ENCODE peak calls at places on chromosomes 7 and 10, in ten cellular contexts. B is tibial nerve; Q is NCI-H2081; Z is heart right ventricle; N is NAMALWA; X is T1000; A is CD4-positive, alpha-beta T cell; I is brain microvascular endothelial cell; R is lung; T is epithelial cell of esophagus. O is an unnamed sample.
A peak's percentile ranks its signal among the peaks of the same experiment; 100 is the strongest.

GRCh38 chr7:12839508-12840153 is 152.2 kb downstream of the ARL4A start:
- DNase-seq in A (no peak), B (no peak), R (no peak), X (no peak), I (no peak), Q (no peak), N (no peak), T (peak; percentile 37), Z (no peak), O (no peak)

GRCh38 chr10:79057481-79058275 is 11.1 kb upstream of the ZMIZ1 start:
- DNase-seq in Z (no peak), X (no peak), B (no peak), A (no peak), Q (no peak), R (no peak), T (no peak), I (no peak), N (no peak), O (peak; percentile 9)

GRCh38 chr7:21777916-21778315 is 167.8 kb downstream of the CDCA7L start:
- DNase-seq in Z (no peak), N (no peak), I (no peak), R (no peak), T (no peak), X (no peak), B (no peak), Q (no peak), A (no peak), O (no peak)

GRCh38 chr7:82665966-82666507 is 222.5 kb upstream of the CACNA2D1 start:
- DNase-seq in B (no peak), A (no peak), X (no peak), N (no peak), I (no peak), Q (no peak), R (no peak), Z (no peak), T (no peak), O (no peak)

GRCh38 chr10:121823993-121824463 is 103.8 kb downstream of the ATE1 start:
- DNase-seq in Z (no peak), R (no peak), T (peak; percentile 52), I (peak; percentile 39), Q (peak; percentile 18), X (no peak), B (no peak), A (no peak), N (peak; percentile 70), O (no peak)

GRCh38 chr7:43076189-43076605 is 36.2 kb upstream of the HECW1 start:
- DNase-seq in R (no peak), Z (no peak), T (no peak), N (peak; percentile 38), B (no peak), I (peak; percentile 2), Q (no peak), X (peak; percentile 19), A (no peak), O (no peak)

GRCh38 chr7:65915921-65916657 is 43.2 kb downstream of the VKORC1L1 start:
- DNase-seq in Z (no peak), I (no peak), X (no peak), R (no peak), B (no peak), T (no peak), A (no peak), N (peak; percentile 25), Q (no peak), O (no peak)

GRCh38 chr10:98536551-98536950 is 89.8 kb upstream of the HPS1 start:
- DNase-seq in R (no peak), A (no peak), Q (no peak), N (no peak), Z (no peak), B (no peak), T (peak; percentile 54), X (no peak), I (no peak), O (peak; percentile 23)

GRCh38 chr10:113175756-113176651 is 226.0 kb downstream of the TCF7L2 start:
- DNase-seq in N (no peak), A (no peak), T (no peak), B (no peak), X (no peak), R (no peak), Z (peak; percentile 38), Q (no peak), I (no peak), O (no peak)

GRCh38 chr10:77392851-77393250 is 244.8 kb downstream of the KCNMA1 start:
- DNase-seq in I (peak; percentile 93), A (no peak), Q (peak; percentile 72), R (peak; percentile 60), X (peak; percentile 92), N (no peak), Z (no peak), T (peak; percentile 99), B (no peak), O (no peak)

GRCh38 chr7:14381936-14382335 is 392.5 kb upstream of the ETV1 start:
- DNase-seq in B (no peak), X (no peak), N (no peak), R (no peak), I (no peak), T (no peak), Z (no peak), A (no peak), Q (peak; percentile 33), O (no peak)

GRCh38 chr10:81145975-81146374 is 608.3 kb downstream of the SH2D4B start:
- DNase-seq in B (no peak), R (no peak), Q (no peak), N (no peak), Z (no peak), X (no peak), T (no peak), I (no peak), A (no peak), O (no peak)

GRCh38 chr10:96740579-96741281 is 20.4 kb upstream of the PIK3AP1 start:
- DNase-seq in A (no peak), R (peak; percentile 67), B (peak; percentile 28), Q (no peak), Z (peak; percentile 46), T (no peak), N (peak; percentile 52), X (no peak), I (no peak), O (peak; percentile 42)

GRCh38 chr7:81053623-81054022 is 134.8 kb upstream of the SEMA3C start:
- DNase-seq in I (peak; percentile 7), X (no peak), T (peak; percentile 40), Q (no peak), N (no peak), A (no peak), B (no peak), R (no peak), Z (no peak), O (no peak)

GRCh38 chr7:157485361-157485831 is 148.6 kb downstream of the DNAJB6 start:
- DNase-seq in T (no peak), N (no peak), A (no peak), Q (no peak), R (no peak), Z (no peak), B (no peak), X (no peak), I (no peak), O (no peak)

GRCh38 chr7:135253851-135254815 is 20.5 kb downstream of the STRA8 start:
- DNase-seq in A (no peak), X (peak; percentile 17), T (peak; percentile 69), I (peak; percentile 61), N (no peak), Q (no peak), Z (peak; percentile 65), R (peak; percentile 73), B (peak; percentile 29), O (peak; percentile 44)

GRCh38 chr7:149202831-149203231 is 7.5 kb downstream of the ZNF282 start:
- DNase-seq in Q (no peak), Z (peak; percentile 21), I (no peak), A (no peak), B (no peak), X (no peak), N (no peak), R (peak; percentile 77), T (peak; percentile 27), O (no peak)